ENCODE peak calls at places on chromosomes 7 and 10, in ten cellular contexts. M is HFFc6, P is bronchial epithelial cell, N is BE2C, G is mammary epithelial cell, J is MM.1S, V is GM23338, O is Calu3, D is D721Med, Z is cardiac muscle cell. T is an unnamed sample.

GRCh38 chr10:70672993-70673928 is 955 bp downstream of the ADAMTS14 start:
- DNase-seq in M (peak; percentile 29), P (peak; percentile 56), N (no peak), O (no peak), Z (peak; percentile 86), V (peak; percentile 39), G (peak; percentile 64), D (no peak), J (no peak), T (no peak)

GRCh38 chr7:133873631-133874030 is 253.5 kb upstream of the LRGUK start:
- DNase-seq in V (no peak), M (no peak), N (no peak), J (no peak), P (no peak), O (no peak), D (no peak), G (no peak), Z (peak; percentile 7), T (no peak)

GRCh38 chr10:76034236-76035009 is 603.0 kb downstream of the LRMDA start:
- DNase-seq in J (no peak), D (no peak), O (no peak), P (no peak), M (no peak), Z (no peak), G (no peak), V (no peak), N (peak; percentile 55), T (no peak)

GRCh38 chr10:61760943-61761824 is 98.5 kb downstream of the CABCOCO1 start:
- DNase-seq in N (no peak), G (peak; percentile 74), V (no peak), O (no peak), P (peak; percentile 76), Z (peak; percentile 49), D (no peak), M (peak; percentile 79), J (no peak), T (no peak)

GRCh38 chr7:2008936-2009540 is 223.7 kb downstream of the MAD1L1 start:
- DNase-seq in P (no peak), V (no peak), N (peak; percentile 8), Z (no peak), J (no peak), D (peak; percentile 10), O (no peak), M (no peak), G (no peak), T (no peak)

GRCh38 chr10:104680467-104681401 is 39.6 kb downstream of the SORCS3 start:
- DNase-seq in J (no peak), O (no peak), M (no peak), P (peak; percentile 22), N (no peak), Z (no peak), V (peak; percentile 70), G (no peak), D (no peak), T (peak; percentile 59)

GRCh38 chr7:744854-745430 is 17.9 kb upstream of the PRKAR1B start:
- DNase-seq in O (no peak), Z (no peak), P (no peak), N (no peak), V (no peak), G (no peak), M (no peak), D (no peak), J (no peak), T (no peak)

GRCh38 chr10:74177140-74177677 is 26.2 kb downstream of the ADK start:
- DNase-seq in Z (peak; percentile 18), M (peak; percentile 34), G (peak; percentile 68), D (no peak), P (peak; percentile 55), O (peak; percentile 56), N (no peak), J (no peak), V (peak; percentile 27), T (no peak)

GRCh38 chr7:73735526-73735905 is 3.1 kb downstream of the ABHD11 start:
- DNase-seq in O (no peak), P (no peak), Z (no peak), N (no peak), V (no peak), G (no peak), D (no peak), M (no peak), J (no peak), T (no peak)

GRCh38 chr7:135232720-135233119 is 918 bp upstream of the STRA8 start:
- DNase-seq in Z (no peak), V (peak; percentile 70), M (no peak), N (peak; percentile 33), D (no peak), G (no peak), J (no peak), P (no peak), O (peak; percentile 44), T (no peak)

GRCh38 chr7:27192546-27193334 is 7.2 kb downstream of the HOXA13 start:
- DNase-seq in J (no peak), D (no peak), P (no peak), V (no peak), O (peak; percentile 28), Z (no peak), G (no peak), M (peak; percentile 73), N (no peak), T (no peak)

GRCh38 chr10:110910138-110910537 is 8.8 kb downstream of the BBIP1 start:
- DNase-seq in Z (no peak), N (no peak), G (no peak), M (no peak), P (no peak), D (no peak), O (no peak), J (no peak), V (no peak), T (no peak)

GRCh38 chr7:103990991-103991390 is 1.5 kb upstream of the RELN start:
- DNase-seq in P (no peak), O (no peak), V (no peak), G (no peak), Z (no peak), M (no peak), N (peak; percentile 39), J (no peak), D (no peak), T (no peak)

GRCh38 chr7:152619027-152619739 is 56.8 kb downstream of the XRCC2 start:
- DNase-seq in G (no peak), P (no peak), M (no peak), O (no peak), J (no peak), N (no peak), D (no peak), V (no peak), Z (no peak), T (no peak)

GRCh38 chr7:76048668-76048988 is 722 bp downstream of the MDH2 start:
- DNase-seq in V (peak; percentile 70), N (no peak), Z (no peak), G (no peak), O (no peak), M (no peak), P (no peak), J (peak; percentile 59), D (no peak), T (no peak)

GRCh38 chr7:351681-352480 is 61.9 kb downstream of the FOXL3 start:
- DNase-seq in O (no peak), P (no peak), D (no peak), J (no peak), V (no peak), N (no peak), M (no peak), G (no peak), Z (no peak), T (no peak)

GRCh38 chr7:80210400-80210799 is 75.8 kb downstream of the GNAI1 start:
- DNase-seq in M (no peak), G (no peak), O (no peak), Z (no peak), N (no peak), V (no peak), D (no peak), J (no peak), P (no peak), T (no peak)

GRCh38 chr7:111162692-111163091 is 71.8 kb downstream of the LRRN3 start:
- DNase-seq in Z (no peak), M (no peak), O (no peak), D (no peak), N (no peak), J (no peak), P (no peak), G (no peak), V (no peak), T (no peak)

DNA sequence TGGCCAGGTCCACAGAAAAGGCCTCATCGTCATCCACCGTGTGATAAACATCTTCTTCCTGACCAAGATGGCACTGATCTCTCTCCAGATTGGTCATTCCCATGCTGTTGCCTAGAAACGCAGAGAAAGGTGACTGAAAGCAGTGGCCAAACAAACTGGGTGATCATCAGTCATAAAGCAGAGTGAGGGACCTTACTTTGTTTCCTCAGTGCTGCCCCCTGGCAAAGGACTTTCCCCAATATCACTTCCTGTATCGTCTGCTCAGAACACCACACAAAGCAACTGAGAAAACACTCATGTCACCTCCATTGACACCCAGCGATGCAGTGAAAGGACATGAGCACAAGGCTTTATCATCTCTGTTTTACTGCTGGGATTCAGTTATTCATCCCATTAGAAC is 40.0 kb upstream of the TM9SF3 start:
- DNase-seq in O (no peak), G (no peak), M (no peak), Z (no peak), D (no peak), N (no peak), V (peak; percentile 70), P (no peak), J (no peak), T (no peak)
- TF ChIP-seq CTCF in O (no peak), G (no peak), M (peak; percentile 37), Z (no peak), D (peak; percentile 27), N (peak; percentile 32), V (peak; percentile 61), P (no peak), J (no peak), T (peak; percentile 25)

GRCh38 chr10:18687706-18688105 is 28.5 kb downstream of the ARL5B start:
- DNase-seq in Z (no peak), J (no peak), M (no peak), V (no peak), O (no peak), D (no peak), N (no peak), P (no peak), G (no peak), T (no peak)
- TF ChIP-seq CTCF in Z (no peak), J (no peak), M (no peak), V (no peak), O (no peak), D (no peak), N (no peak), P (no peak), G (no peak), T (no peak)

DNA sequence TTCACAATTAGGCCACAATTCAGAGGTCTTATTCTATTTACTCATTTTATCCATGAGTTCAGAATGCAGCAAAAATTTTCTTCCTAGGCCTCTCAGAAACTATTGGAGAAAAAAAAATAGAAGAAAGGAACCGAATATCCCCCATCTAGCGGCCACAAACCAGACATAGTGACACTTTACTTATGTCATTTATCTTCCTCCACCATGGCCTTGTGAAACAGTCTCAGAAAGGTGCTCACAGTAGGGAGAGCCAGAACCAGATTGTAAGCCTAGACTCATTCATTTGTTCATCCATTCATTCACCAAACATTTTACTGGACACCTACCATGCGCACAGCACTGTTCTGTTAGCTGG is 16.0 kb downstream of the CREB3L2 start:
- DNase-seq in M (no peak), O (no peak), J (no peak), V (no peak), D (no peak), G (no peak), Z (no peak), P (no peak), N (no peak), T (no peak)
- TF ChIP-seq CTCF in M (no peak), O (no peak), J (peak; percentile 35), V (no peak), D (no peak), G (no peak), Z (no peak), P (no peak), N (no peak), T (no peak)

GRCh38 chr10:87658858-87659555 is 671 bp upstream of the PAPSS2 start:
- DNase-seq in O (no peak), D (no peak), N (no peak), V (peak; percentile 84), M (no peak), G (no peak), J (no peak), P (no peak), Z (no peak), T (no peak)
- TF ChIP-seq CTCF in O (no peak), D (no peak), N (no peak), V (no peak), M (no peak), G (no peak), J (no peak), P (no peak), Z (no peak), T (no peak)

T was measured in neural crest cell.